ENCODE peak calls at places on chromosome 12, in five cellular contexts. L is B cell; M is cardiac muscle cell; B is stimulated activated naive B cell treated with anti-CD40 and anti-IgM and Interleukin-4, amounts not matched to agents 10 μg/mL and 1 μg/mL and 100 μg/mL, for 72 hours; A is ureter. T is an unnamed sample.
A peak's percentile ranks its signal among the peaks of the same experiment; 100 is the strongest.

GRCh38 chr12:19572920-19573558 is 133.7 kb downstream of the AEBP2 start:
- DNase-seq in B (no peak), M (peak; percentile 73), L (no peak), A (no peak), T (no peak)

GRCh38 chr12:83161451-83161850 is 474.7 kb downstream of the TMTC2 start:
- DNase-seq in B (no peak), A (no peak), M (no peak), L (no peak), T (no peak)

GRCh38 chr12:53205747-53206146 is 1.3 kb downstream of the ITGB7 start:
- DNase-seq in A (no peak), L (no peak), B (peak; percentile 78), M (peak; percentile 89), T (no peak)

GRCh38 chr12:101957251-101957650 is 79.9 kb downstream of the DRAM1 start:
- DNase-seq in M (no peak), B (no peak), L (no peak), A (no peak), T (no peak)

GRCh38 chr12:117881517-117881916 is 87.3 kb downstream of the KSR2 start:
- DNase-seq in L (no peak), A (no peak), M (no peak), B (no peak), T (no peak)

GRCh38 chr12:2489266-2489665 is 305.5 kb upstream of the FKBP4 start:
- DNase-seq in L (no peak), A (no peak), B (no peak), M (no peak), T (no peak)

GRCh38 chr12:19546027-19546426 is 106.7 kb downstream of the AEBP2 start:
- DNase-seq in L (no peak), A (no peak), M (peak; percentile 82), B (no peak), T (no peak)

GRCh38 chr12:109558374-109559199 is 14.7 kb downstream of the MMAB start:
- DNase-seq in L (no peak), B (no peak), A (no peak), M (no peak), T (no peak)

GRCh38 chr12:95396849-95397498 is 77.0 kb upstream of the METAP2 start:
- DNase-seq in M (peak; percentile 35), B (no peak), L (no peak), A (no peak), T (no peak)

GRCh38 chr12:57694459-57695019 is 607 bp downstream of the OS9 start:
- DNase-seq in B (no peak), M (peak; percentile 4), L (no peak), A (no peak), T (no peak)

GRCh38 chr12:121388421-121388981 is 11.4 kb upstream of the RNF34 start:
- DNase-seq in M (peak; percentile 60), B (no peak), A (no peak), L (no peak), T (no peak)

GRCh38 chr12:32145096-32145495 is 38.4 kb downstream of the BICD1 start:
- DNase-seq in B (no peak), L (no peak), M (no peak), A (no peak), T (no peak)

GRCh38 chr12:49527361-49528130 is 11.3 kb upstream of the KCNH3 start:
- DNase-seq in B (no peak), M (no peak), A (no peak), L (no peak), T (no peak)

GRCh38 chr12:100234591-100235304 is 32.1 kb downstream of the DEPDC4 start:
- DNase-seq in B (no peak), L (no peak), A (no peak), M (peak; percentile 67), T (no peak)

GRCh38 chr12:65818454-65819382 is 5.6 kb upstream of the HMGA2 start:
- DNase-seq in A (no peak), L (no peak), M (no peak), B (no peak), T (no peak)

GRCh38 chr12:95473440-95473946 is 459 bp upstream of the METAP2 start:
- DNase-seq in M (peak; percentile 48), A (peak; percentile 57), B (no peak), L (peak; percentile 22), T (no peak)

GRCh38 chr12:89236748-89237428 is 115.4 kb downstream of the DUSP6 start:
- DNase-seq in M (peak; percentile 47), B (no peak), A (no peak), L (no peak), T (no peak)

GRCh38 chr12:111444706-111445310 is 39.1 kb downstream of the SH2B3 start:
- DNase-seq in M (peak; percentile 43), B (peak; percentile 94), L (peak; percentile 83), A (peak; percentile 54), T (peak; percentile 56)

GRCh38 chr12:78746001-78746400 is 118.6 kb upstream of the SYT1 start:
- DNase-seq in A (no peak), M (no peak), B (no peak), L (no peak), T (no peak)

GRCh38 chr12:81639196-81639595 is 120.0 kb downstream of the PPFIA2 start:
- DNase-seq in M (peak; percentile 2), B (no peak), L (no peak), A (no peak), T (no peak)

GRCh38 chr12:53989227-53990113 is 4.5 kb downstream of the HOXC10 start:
- DNase-seq in L (no peak), B (no peak), M (peak; percentile 66), A (no peak), T (no peak)

GRCh38 chr12:52248541-52249035 is 15.5 kb downstream of the KRT7 start:
- DNase-seq in A (no peak), M (no peak), B (no peak), L (no peak), T (no peak)

GRCh38 chr12:3328571-3328970 is 162.4 kb upstream of the PRMT8 start:
- DNase-seq in L (no peak), M (no peak), B (no peak), A (no peak), T (no peak)

GRCh38 chr12:124448955-124449622 is 118.3 kb downstream of the NCOR2 start:
- DNase-seq in A (no peak), L (no peak), M (no peak), B (no peak), T (no peak)

GRCh38 chr12:46661161-46661845 is 164.5 kb downstream of the SLC38A4 start:
- DNase-seq in B (peak; percentile 10), M (peak; percentile 94), A (no peak), L (peak; percentile 35), T (peak; percentile 32)

GRCh38 chr12:84919271-84919670 is 6.7 kb upstream of the SLC6A15 start:
- DNase-seq in M (no peak), A (no peak), L (no peak), B (no peak), T (no peak)

GRCh38 chr12:121535150-121536057 is 45.4 kb downstream of the KDM2B start:
- DNase-seq in A (no peak), M (no peak), L (no peak), B (no peak), T (no peak)

GRCh38 chr12:627863-628805 is 35.1 kb downstream of the NINJ2 start:
- DNase-seq in B (no peak), M (no peak), L (no peak), A (no peak), T (no peak)

GRCh38 chr12:106098691-106099200 is 40.0 kb downstream of the NUAK1 start:
- DNase-seq in L (no peak), A (no peak), B (no peak), M (no peak), T (no peak)

GRCh38 chr12:96425321-96425720 is 25.1 kb upstream of the CDK17 start:
- DNase-seq in L (no peak), B (no peak), A (no peak), M (peak; percentile 81), T (no peak)

GRCh38 chr12:20415013-20415412 is 46.7 kb downstream of the PDE3A start:
- DNase-seq in B (no peak), M (peak; percentile 90), A (no peak), L (no peak), T (no peak)

GRCh38 chr12:92543359-92543758 is 159.4 kb upstream of the PLEKHG7 start:
- DNase-seq in A (peak; percentile 72), L (no peak), B (no peak), M (no peak), T (no peak)

GRCh38 chr12:54431911-54432814 is 13.1 kb upstream of the ITGA5 start:
- DNase-seq in M (peak; percentile 90), L (no peak), B (no peak), A (peak; percentile 74), T (no peak)